ENCODE peak calls at places on chromosomes 3 and 15, in nine cellular contexts. U is neuronal stem cell, Q is lower lobe of right lung, A is psoas muscle, R is PC-3, Z is HFF-Myc, L is right cardiac atrium, S is cardiac fibroblast, N is osteoblast. E is an unnamed sample.

GRCh38 chr3:136050250-136050649 is 84.7 kb downstream of the PPP2R3A start:
- DNase-seq in U (no peak), S (no peak), Z (no peak), L (no peak), A (no peak), Q (no peak), R (no peak), N (no peak), E (no peak)

GRCh38 chr3:127799476-127800222 is 22.7 kb downstream of the MGLL start:
- DNase-seq in L (no peak), R (peak; percentile 89), N (peak; percentile 95), Z (no peak), A (peak; percentile 39), U (no peak), S (peak; percentile 77), Q (no peak), E (no peak)

GRCh38 chr3:141167681-141168080 is 63.9 kb upstream of the PXYLP1 start:
- DNase-seq in Q (no peak), Z (no peak), S (no peak), R (no peak), U (no peak), A (no peak), N (no peak), L (no peak), E (no peak)

GRCh38 chr15:53453253-53454105 is 306.0 kb downstream of the WDR72 start:
- DNase-seq in S (no peak), L (no peak), U (no peak), Q (no peak), Z (no peak), A (no peak), N (no peak), R (no peak), E (no peak)

GRCh38 chr3:72123908-72124441 is 339.0 kb upstream of the PROK2 start:
- DNase-seq in Q (no peak), Z (peak; percentile 46), R (peak; percentile 88), N (no peak), L (peak; percentile 72), S (peak; percentile 93), A (peak; percentile 85), U (no peak), E (no peak)

GRCh38 chr3:10852031-10852795 is 36.2 kb downstream of the SLC6A11 start:
- DNase-seq in Q (no peak), N (no peak), A (no peak), Z (no peak), U (no peak), R (no peak), L (no peak), S (no peak), E (no peak)

GRCh38 chr3:112167758-112168157 is 34.7 kb upstream of the GCSAM start:
- DNase-seq in R (no peak), Q (no peak), S (no peak), N (no peak), Z (no peak), U (no peak), L (no peak), A (no peak), E (no peak)

GRCh38 chr15:86854186-86854585 is 774.5 kb downstream of the AGBL1 start:
- DNase-seq in S (no peak), Z (no peak), A (peak; percentile 67), Q (no peak), R (no peak), L (peak; percentile 15), U (no peak), N (no peak), E (no peak)

GRCh38 chr15:51623386-51623938 is 891 bp upstream of the DMXL2 start:
- DNase-seq in L (no peak), A (no peak), Q (no peak), R (peak; percentile 66), U (no peak), S (no peak), Z (no peak), N (peak; percentile 79), E (no peak)

GRCh38 chr15:48796521-48796920 is 14.3 kb downstream of the CEP152 start:
- DNase-seq in R (no peak), L (no peak), Z (no peak), S (no peak), A (no peak), Q (no peak), U (no peak), N (no peak), E (no peak)

GRCh38 chr15:48798319-48798718 is 12.6 kb downstream of the CEP152 start:
- DNase-seq in S (no peak), L (no peak), N (no peak), U (peak; percentile 48), A (no peak), R (no peak), Z (no peak), Q (no peak), E (no peak)

GRCh38 chr15:48794697-48795134 is 16.2 kb downstream of the CEP152 start:
- DNase-seq in Q (no peak), R (peak; percentile 29), U (no peak), L (no peak), Z (no peak), S (peak; percentile 40), N (no peak), A (no peak), E (no peak)

GRCh38 chr15:48795901-48796300 is 15.0 kb downstream of the CEP152 start:
- DNase-seq in U (no peak), L (no peak), R (no peak), N (no peak), Q (no peak), A (no peak), Z (no peak), S (no peak), E (no peak)

GRCh38 chr15:48796930-48797329 is 13.9 kb downstream of the CEP152 start:
- DNase-seq in R (peak; percentile 83), Q (no peak), Z (no peak), S (no peak), N (no peak), L (no peak), U (no peak), A (no peak), E (no peak)
- H3K4me3 ChIP-seq in R (peak overlapping the region; percentile 6), Q (no peak overlapping the region), Z (no peak overlapping the region), S (no peak overlapping the region), N (no peak overlapping the region), L (no peak overlapping the region), U (no peak overlapping the region), A (no peak overlapping the region), E (peak overlapping the region; percentile 13)

GRCh38 chr3:49004352-49005297 is 2.6 kb upstream of the WDR6 start:
- DNase-seq in R (no peak), A (no peak), U (no peak), S (no peak), N (peak; percentile 75), L (peak; percentile 74), Q (no peak), Z (no peak), E (peak; percentile 74)

GRCh38 chr3:49006591-49007067 is 562 bp upstream of the WDR6 start:
- DNase-seq in A (peak; percentile 72), Q (no peak), L (peak; percentile 78), N (peak; percentile 86), U (no peak), S (peak; percentile 72), R (no peak), Z (no peak), E (peak; percentile 89)

GRCh38 chr3:49005298-49005680 is 1.9 kb upstream of the WDR6 start:
- DNase-seq in R (no peak), U (no peak), S (no peak), N (peak; percentile 31), Z (no peak), L (no peak), Q (no peak), A (no peak), E (no peak)

GRCh38 chr3:49007068-49007770 is at the start of gene WDR6:
- DNase-seq in R (peak; percentile 99), A (peak; percentile 98), Z (peak; percentile 88), Q (peak; percentile 99), N (peak; percentile 99), U (peak; percentile 96), S (peak; percentile 99), L (peak; percentile 99), E (peak; percentile 99)

GRCh38 chr3:49005998-49006397 is 1.2 kb upstream of the WDR6 start:
- DNase-seq in Z (no peak), Q (no peak), S (no peak), U (no peak), N (no peak), A (no peak), R (no peak), L (no peak), E (peak; percentile 73)
- H3K4me3 ChIP-seq in Z (peak overlapping the region; percentile 59), Q (peak overlapping the region; percentile 96), S (peak overlapping the region; percentile 64), U (no peak overlapping the region), N (peak overlapping the region; percentile 94), A (peak overlapping the region; percentile 87), R (peak overlapping the region; percentile 79), L (no peak overlapping the region), E (peak overlapping the region; percentile 82)

GRCh38 chr15:63573533-63573932 is 23.7 kb upstream of the FBXL22 start:
- DNase-seq in U (no peak), A (no peak), L (no peak), N (no peak), Q (no peak), Z (no peak), R (no peak), S (peak; percentile 25), E (no peak)
- H3K4me3 ChIP-seq in U (no peak overlapping the region), A (no peak overlapping the region), L (no peak overlapping the region), N (no peak overlapping the region), Q (no peak overlapping the region), Z (no peak overlapping the region), R (no peak overlapping the region), S (no peak overlapping the region), E (no peak overlapping the region)

DNA sequence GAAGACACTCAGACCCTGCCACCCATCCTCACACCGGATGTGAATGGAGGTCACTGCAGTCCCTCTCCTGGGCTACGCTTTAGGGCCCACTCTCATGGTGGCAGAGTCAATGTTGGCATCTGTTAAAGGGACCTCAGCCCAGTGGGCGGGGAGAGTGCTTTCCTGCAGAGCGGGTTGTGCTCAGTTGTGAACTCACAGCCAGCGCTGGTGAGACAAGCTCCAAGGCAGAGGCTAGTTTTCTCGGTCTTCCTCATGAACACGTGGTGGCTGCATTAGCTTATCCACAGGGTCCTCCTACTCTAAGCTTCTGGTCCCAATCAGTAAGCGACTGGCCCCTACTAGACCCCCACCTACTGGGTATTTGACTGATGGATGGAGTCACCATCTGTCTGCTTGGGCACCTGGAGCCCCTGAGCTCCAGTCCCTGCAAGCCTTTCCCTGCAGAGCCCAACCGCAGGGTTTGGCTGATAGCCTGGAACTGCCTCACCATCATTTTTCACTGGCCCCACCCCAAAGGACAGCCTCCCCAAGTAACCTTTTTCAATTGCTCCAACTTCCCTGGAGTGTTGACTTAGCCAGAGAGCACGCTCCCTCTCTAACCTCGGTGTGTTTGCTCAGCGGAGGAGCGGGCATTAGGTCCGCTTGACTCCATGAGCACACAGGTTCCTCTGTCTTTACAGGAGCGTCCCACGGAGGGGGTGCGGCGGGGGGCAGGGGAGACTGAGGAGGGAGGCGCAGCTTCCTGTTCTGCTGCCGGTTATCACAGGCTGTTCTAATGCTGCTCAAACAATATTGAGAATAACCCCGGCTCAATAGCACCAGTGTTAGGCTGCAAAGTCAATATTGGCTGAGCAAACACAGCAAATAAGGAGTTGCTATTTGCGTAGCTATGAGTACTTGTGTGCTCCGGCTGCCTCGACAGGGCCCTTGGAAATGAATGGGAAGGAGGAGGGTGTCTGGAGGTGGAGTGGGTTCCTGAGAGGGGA is 141.7 kb downstream of the RPLP1 start:
- DNase-seq in Q (peak; percentile 93), R (peak; percentile 98), Z (no peak), U (no peak), S (peak; percentile 56), A (peak; percentile 59), L (peak; percentile 81), N (peak; percentile 85), E (no peak)
- H3K4me3 ChIP-seq in Q (no peak overlapping the region), R (peak overlapping the region; percentile 40), Z (no peak overlapping the region), U (no peak overlapping the region), S (no peak overlapping the region), A (peak overlapping the region; percentile 25), L (no peak overlapping the region), N (peak overlapping the region; percentile 32), E (no peak overlapping the region)